ENCODE peak calls at places on chromosomes 5 and 9, in four cellular contexts. U, Y, H and A are unnamed samples.

GRCh38 chr9:115921301-115921700 is 232.3 kb upstream of the PAPPA start:
- DNase-seq in Y (no peak), H (no peak), U (no peak), A (no peak)

GRCh38 chr5:2430606-2431005 is 320.9 kb downstream of the IRX2 start:
- DNase-seq in Y (no peak), H (no peak), U (no peak), A (no peak)

GRCh38 chr5:78113689-78114088 is 180.8 kb downstream of the AP3B1 start:
- DNase-seq in H (no peak), Y (no peak), U (no peak), A (no peak)

GRCh38 chr5:8913522-8913921 is 632.4 kb downstream of the SEMA5A start:
- DNase-seq in Y (no peak), U (no peak), H (no peak), A (no peak)

GRCh38 chr5:170467000-170467707 is 36.7 kb upstream of the KCNIP1 start:
- DNase-seq in H (no peak), Y (no peak), U (peak; percentile 91), A (peak; percentile 92)

GRCh38 chr5:113378960-113379541 is 55.7 kb downstream of the TSSK1B start:
- DNase-seq in U (no peak), H (peak; percentile 57), Y (peak; percentile 21), A (peak; percentile 82)

GRCh38 chr5:67371924-67372323 is 175.3 kb upstream of the CD180 start:
- DNase-seq in U (no peak), Y (no peak), H (no peak), A (no peak)

GRCh38 chr9:36166150-36166927 is 2.8 kb upstream of the CCIN start:
- DNase-seq in Y (peak; percentile 63), U (no peak), H (peak; percentile 85), A (peak; percentile 93)

GRCh38 chr5:13601152-13601551 is 343.3 kb downstream of the DNAH5 start:
- DNase-seq in H (no peak), Y (no peak), U (peak; percentile 69), A (peak; percentile 40)

GRCh38 chr9:116605904-116606341 is 81.2 kb upstream of the TRIM32 start:
- DNase-seq in Y (no peak), U (no peak), H (no peak), A (no peak)

GRCh38 chr5:4188704-4189103 is 593.1 kb downstream of the IRX1 start:
- DNase-seq in H (no peak), Y (no peak), U (no peak), A (no peak)

GRCh38 chr5:159341914-159342313 is 11.6 kb upstream of the IL12B start:
- DNase-seq in U (peak; percentile 51), H (peak; percentile 60), Y (peak; percentile 35), A (peak; percentile 89)

GRCh38 chr9:78866228-78867132 is 569.6 kb downstream of the PSAT1 start:
- DNase-seq in Y (no peak), U (peak; percentile 81), H (no peak), A (peak; percentile 85)

GRCh38 chr5:160333726-160334125 is 21.4 kb upstream of the CCNJL start:
- DNase-seq in Y (no peak), H (no peak), U (no peak), A (peak; percentile 35)

GRCh38 chr5:125263346-125263745 is 516.9 kb upstream of the ZNF608 start:
- DNase-seq in Y (no peak), H (no peak), U (no peak), A (no peak)

GRCh38 chr5:91419571-91420537 is 36.7 kb upstream of the ARRDC3 start:
- DNase-seq in Y (peak; percentile 13), H (peak; percentile 80), U (no peak), A (peak; percentile 36)

GRCh38 chr5:116494784-116495480 is 79.7 kb downstream of the SEMA6A start:
- DNase-seq in H (no peak), U (no peak), Y (no peak), A (no peak)

GRCh38 chr9:109499061-109499630 is 1.0 kb upstream of the PTPN3 start:
- DNase-seq in Y (no peak), H (no peak), U (no peak), A (no peak)

GRCh38 chr5:5537426-5537825 is 114.9 kb downstream of the ICE1 start:
- DNase-seq in Y (no peak), H (no peak), U (no peak), A (no peak)

DNA sequence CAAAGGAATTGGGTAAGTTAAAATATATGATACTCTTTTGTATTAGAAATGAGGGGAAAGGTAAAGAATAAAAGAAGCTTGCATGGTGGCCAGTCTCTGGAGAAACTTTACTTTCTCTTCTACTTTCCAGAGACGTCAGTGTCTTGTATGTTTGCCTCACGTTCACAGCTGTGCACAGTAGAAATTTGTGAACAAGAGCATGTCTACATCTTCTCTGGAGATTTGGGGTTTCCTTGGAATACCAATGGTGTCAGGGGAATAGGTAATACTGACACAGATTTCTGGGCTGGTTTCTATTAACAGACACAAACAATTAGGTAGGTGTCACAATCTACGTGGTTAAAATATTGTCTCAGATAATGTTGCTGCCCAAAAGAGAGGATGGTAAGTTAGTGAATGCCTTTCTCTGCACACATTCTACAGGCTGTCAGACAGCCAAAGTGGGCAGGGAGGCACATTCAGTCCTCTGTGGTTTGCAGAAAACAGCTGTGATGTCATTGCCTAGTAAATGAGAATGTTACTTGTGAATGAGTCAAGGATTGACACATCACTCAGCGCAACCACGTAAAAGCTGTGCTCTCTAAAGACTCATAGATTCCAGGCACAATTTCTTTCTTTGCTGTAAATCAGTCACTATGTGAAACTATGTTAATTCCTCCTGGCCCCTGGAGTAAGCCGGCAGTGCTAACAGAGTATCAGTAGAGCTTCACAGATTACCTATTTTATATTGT is 397.1 kb downstream of the MAN2A1 start:
- DNase-seq in Y (no peak), H (peak; percentile 7), U (peak; percentile 94), A (peak; percentile 62)
- H3K27ac ChIP-seq in Y (no peak overlapping the region), H (no peak overlapping the region), U (peak overlapping the region; percentile 99), A (no peak overlapping the region)

GRCh38 chr9:3751125-3751758 is 225.4 kb upstream of the RFX3 start:
- DNase-seq in Y (no peak), H (no peak), U (peak; percentile 20), A (no peak)
- TF ChIP-seq CTCF in Y (no peak), H (no peak), U (peak; percentile 32), A (no peak)

DNA sequence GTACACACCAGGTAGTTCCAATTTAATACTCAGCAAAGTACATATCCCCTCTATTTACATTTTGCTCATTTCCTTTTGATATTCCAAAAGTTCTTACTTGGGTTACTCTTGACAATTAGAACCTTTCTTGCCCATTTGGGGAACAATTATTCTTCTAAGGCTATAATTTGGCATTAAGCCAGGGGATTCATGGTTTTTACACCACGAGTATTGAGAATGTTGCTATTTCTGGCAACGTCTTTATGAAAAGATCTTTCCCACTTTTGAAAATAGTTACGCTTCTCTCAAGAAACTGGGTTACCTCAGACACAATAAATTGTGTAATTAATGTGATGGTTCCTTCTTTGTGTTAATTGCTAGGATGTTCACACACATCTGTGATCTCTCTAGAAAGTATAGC is 11.5 kb upstream of the CAAP1 start:
- DNase-seq in U (no peak), H (no peak), Y (no peak), A (no peak)
- H3K27ac ChIP-seq in U (no peak overlapping the region), H (no peak overlapping the region), Y (no peak overlapping the region), A (no peak overlapping the region)

DNA sequence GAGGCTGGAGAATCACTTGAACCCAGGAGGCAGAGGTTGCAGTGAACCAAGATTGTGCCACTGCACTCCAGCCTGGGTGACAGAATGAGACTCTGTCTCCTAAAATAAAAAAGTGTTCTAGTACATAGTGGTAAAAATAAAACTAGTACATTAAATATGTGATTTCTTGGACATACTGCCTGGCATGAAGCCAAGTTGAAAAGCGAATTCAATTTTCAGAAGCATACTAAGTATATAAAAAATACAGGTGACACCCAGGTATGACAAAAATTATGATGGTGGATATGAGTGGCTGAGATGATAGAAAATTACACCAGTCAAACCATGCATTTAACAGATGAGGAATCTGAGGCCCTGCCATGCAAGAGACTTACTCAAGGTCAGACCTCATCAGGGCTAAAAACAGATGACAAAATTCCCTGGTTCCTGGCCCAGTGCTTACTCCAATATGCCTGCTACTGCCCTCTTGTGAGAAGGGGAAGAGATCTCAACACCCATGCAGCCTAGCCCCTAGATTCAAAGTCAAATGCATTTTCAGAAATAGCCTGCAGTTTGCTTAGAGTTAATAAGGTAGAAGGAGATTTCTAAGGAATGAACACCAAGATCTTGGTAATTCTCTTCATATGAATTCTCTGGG is 46.6 kb upstream of the GNPDA1 start:
- DNase-seq in U (no peak), Y (peak; percentile 63), H (no peak), A (no peak)
- TF ChIP-seq CTCF in U (peak; percentile 28), Y (no peak), H (no peak), A (no peak)

DNA sequence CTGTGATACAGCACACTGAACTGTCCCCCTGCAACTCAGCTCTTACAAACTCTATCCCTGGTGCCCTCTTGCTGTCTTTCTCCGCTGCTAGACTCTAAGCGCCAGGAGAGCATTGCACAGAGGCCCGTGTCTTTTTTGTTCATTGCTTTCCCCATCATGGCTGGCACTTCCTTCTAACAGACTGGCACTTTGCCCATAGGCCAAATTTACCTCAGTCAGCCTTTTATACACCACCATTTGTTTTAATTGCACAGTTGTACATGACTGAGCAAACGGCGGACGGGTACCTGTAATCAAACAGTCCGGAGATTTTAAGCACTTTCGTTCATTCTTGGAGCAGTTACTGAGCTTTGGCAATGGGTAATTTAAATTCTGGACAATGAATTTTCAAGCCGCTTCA is 102.2 kb upstream of the CLINT1 start:
- DNase-seq in Y (no peak), H (no peak), U (no peak), A (no peak)
- H3K27ac ChIP-seq in Y (no peak overlapping the region), H (no peak overlapping the region), U (no peak overlapping the region), A (no peak overlapping the region)

GRCh38 chr9:79955300-79955699 is 383.5 kb downstream of the TLE4 start:
- DNase-seq in U (no peak), Y (no peak), H (no peak), A (no peak)
- TF ChIP-seq CTCF in U (peak; percentile 46), Y (no peak), H (no peak), A (no peak)

GRCh38 chr9:135523521-135524129 is 2.4 kb downstream of the LCN1 start:
- DNase-seq in U (no peak), Y (no peak), H (no peak), A (no peak)
- H3K27ac ChIP-seq in U (no peak overlapping the region), Y (no peak overlapping the region), H (no peak overlapping the region), A (no peak overlapping the region)

DNA sequence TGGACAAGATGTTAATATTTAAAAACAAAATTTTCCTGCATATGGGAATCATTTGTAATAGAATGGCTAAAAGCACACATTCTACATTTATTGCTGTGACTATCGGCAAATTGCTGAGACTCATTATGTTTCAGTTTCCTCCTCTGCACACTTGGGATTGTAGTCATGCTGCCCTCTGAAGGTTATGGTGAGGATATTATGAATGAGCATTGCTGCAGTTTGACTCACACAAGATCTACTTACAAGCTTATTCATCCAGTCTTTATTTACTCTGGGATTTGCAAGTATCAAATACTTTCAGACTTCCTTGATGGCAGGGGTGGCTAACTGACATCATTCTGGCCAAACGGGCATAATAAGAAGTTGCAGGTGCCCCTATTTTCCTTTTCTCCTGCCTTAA is 9.5 kb upstream of the NFIL3 start:
- DNase-seq in U (peak; percentile 81), Y (peak; percentile 23), H (no peak), A (peak; percentile 92)
- TF ChIP-seq CTCF in U (peak; percentile 83), Y (peak; percentile 24), H (peak; percentile 25), A (peak; percentile 89)

DNA sequence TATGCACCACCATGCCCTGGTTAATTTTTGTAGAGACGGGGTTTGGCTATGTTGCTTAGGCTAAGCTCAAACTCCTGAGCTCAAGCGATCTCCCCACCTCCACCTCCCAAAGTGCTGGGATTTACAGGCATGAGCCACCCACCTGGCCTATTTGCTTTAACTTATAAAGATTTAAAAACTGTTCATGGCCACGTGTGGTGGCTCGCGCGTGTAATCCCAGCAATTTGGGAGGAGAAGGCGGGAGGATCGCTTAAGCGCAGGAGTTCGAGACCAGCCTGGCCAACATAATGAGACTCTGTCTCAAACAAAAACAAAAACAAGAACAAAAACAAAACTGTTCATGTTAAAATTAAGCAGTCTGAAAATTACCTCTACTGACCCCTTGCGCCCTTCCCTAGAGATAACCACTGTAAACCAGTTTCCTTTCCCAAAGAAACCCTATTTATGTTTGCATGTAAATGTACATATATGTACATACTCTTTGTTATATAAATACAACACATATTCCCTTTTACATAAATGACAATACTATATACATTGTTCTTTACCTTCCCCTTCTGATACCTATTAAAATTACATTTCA is 1.5 kb downstream of the AK6 start:
- DNase-seq in U (no peak), H (no peak), Y (no peak), A (no peak)
- H3K27ac ChIP-seq in U (no peak overlapping the region), H (no peak overlapping the region), Y (no peak overlapping the region), A (peak overlapping the region; percentile 35)